ENCODE peak calls at places on chromosomes 2 and 18, in nine cellular contexts. W, J, T, M, I, R, H, U and N are unnamed samples.

GRCh38 chr2:39394427-39395002 is 42.6 kb downstream of the MAP4K3 start:
- DNase-seq in U (no peak), T (no peak), J (no peak), W (no peak), I (no peak), M (peak), R (no peak), H (no peak), N (no peak)

GRCh38 chr2:85187069-85187468 is 53.9 kb downstream of the TCF7L1 start:
- DNase-seq in J (no peak), T (no peak), W (no peak), M (no peak), U (no peak), I (no peak), H (no peak), R (no peak), N (no peak)

GRCh38 chr2:79935771-79936657 is 368.5 kb downstream of the LRRTM1 start:
- DNase-seq in T (no peak), M (peak), U (no peak), J (peak), I (peak), R (peak), W (peak), H (peak), N (peak)

GRCh38 chr2:237059155-237059875 is 26.4 kb upstream of the COPS8 start:
- DNase-seq in U (no peak), J (no peak), H (no peak), R (no peak), T (no peak), M (no peak), W (no peak), I (no peak), N (no peak)

GRCh38 chr2:164675698-164676097 is 54.4 kb upstream of the GRB14 start:
- DNase-seq in W (no peak), U (no peak), H (no peak), M (no peak), J (no peak), R (no peak), I (no peak), T (no peak), N (no peak)

GRCh38 chr2:240340361-240340761 is 95.1 kb upstream of the GPC1 start:
- DNase-seq in I (no peak), R (no peak), U (no peak), T (no peak), H (no peak), J (no peak), M (no peak), W (no peak), N (no peak)

GRCh38 chr2:128488429-128488828 is 169.8 kb upstream of the HS6ST1 start:
- DNase-seq in H (no peak), T (no peak), R (no peak), I (no peak), M (no peak), U (no peak), W (no peak), J (no peak), N (no peak)

GRCh38 chr18:62759704-62760402 is 44.5 kb downstream of the PHLPP1 start:
- DNase-seq in R (no peak), I (peak), J (no peak), W (no peak), H (no peak), M (peak), U (no peak), T (no peak), N (no peak)

GRCh38 chr2:79792097-79792496 is 279.2 kb downstream of the CTNNA2 start:
- DNase-seq in M (no peak), U (no peak), T (no peak), H (no peak), I (no peak), R (no peak), W (no peak), J (no peak), N (no peak)

GRCh38 chr18:57585846-57586242 is 658 bp downstream of the FECH start:
- DNase-seq in I (no peak), U (no peak), T (no peak), J (no peak), W (peak), R (no peak), H (no peak), M (no peak), N (no peak)

GRCh38 chr18:13035249-13035914 is 44.2 kb downstream of the CEP192 start:
- DNase-seq in R (no peak), H (no peak), W (no peak), M (no peak), T (no peak), J (no peak), I (peak), U (no peak), N (no peak)

GRCh38 chr2:165793779-165794519 is at the start of gene GALNT3:
- DNase-seq in W (peak), H (no peak), J (no peak), U (peak), I (no peak), R (peak), M (no peak), T (no peak), N (no peak)

GRCh38 chr2:65311049-65311448 is 83.4 kb downstream of the ACTR2 start:
- DNase-seq in I (no peak), H (no peak), R (no peak), T (no peak), U (no peak), W (no peak), M (no peak), J (no peak), N (no peak)

GRCh38 chr2:119440501-119440870 is 8.8 kb downstream of the TMEM37 start:
- DNase-seq in U (no peak), H (no peak), J (no peak), T (no peak), I (no peak), W (no peak), M (no peak), R (no peak), N (no peak)

GRCh38 chr2:8148260-8148880 is 533.5 kb upstream of the ID2 start:
- DNase-seq in U (no peak), H (no peak), W (no peak), M (peak), I (peak), T (no peak), R (no peak), J (no peak), N (peak)

GRCh38 chr2:187377335-187377734 is 70.7 kb downstream of the CALCRL start:
- DNase-seq in U (no peak), H (no peak), R (no peak), J (no peak), I (no peak), M (no peak), T (no peak), W (no peak), N (no peak)

GRCh38 chr18:2948038-2948437 is 64.9 kb downstream of the LPIN2 start:
- DNase-seq in M (peak), H (no peak), J (no peak), R (no peak), T (no peak), U (no peak), W (no peak), I (peak), N (no peak)

GRCh38 chr2:207926133-207927076 is 98.9 kb downstream of the PLEKHM3 start:
- DNase-seq in I (peak), H (peak), J (no peak), U (peak), T (no peak), W (no peak), R (no peak), M (peak), N (peak)

GRCh38 chr2:48948400-48949110 is 193.0 kb upstream of the LHCGR start:
- DNase-seq in T (no peak), M (no peak), W (no peak), U (no peak), H (no peak), R (no peak), J (no peak), I (no peak), N (no peak)

GRCh38 chr2:3211971-3212362 is 165.7 kb downstream of the EIPR1 start:
- DNase-seq in M (no peak), I (no peak), T (no peak), W (no peak), R (no peak), H (no peak), J (no peak), U (no peak), N (no peak)

GRCh38 chr2:218375212-218375611 is 6.9 kb upstream of the SLC11A1 start:
- DNase-seq in H (no peak), U (no peak), T (no peak), J (no peak), R (no peak), W (no peak), I (no peak), M (peak), N (peak)

GRCh38 chr18:79252904-79253633 is 142.7 kb upstream of the NFATC1 start:
- DNase-seq in U (no peak), R (no peak), J (no peak), T (no peak), I (no peak), H (no peak), M (no peak), W (no peak), N (no peak)

GRCh38 chr2:20966061-20966460 is 77.8 kb downstream of the APOB start:
- DNase-seq in M (no peak), I (no peak), J (no peak), T (no peak), W (no peak), R (no peak), U (no peak), H (no peak), N (no peak)

GRCh38 chr18:53496028-53496427 is 728.4 kb downstream of the MBD2 start:
- DNase-seq in H (no peak), U (no peak), I (no peak), M (no peak), R (no peak), W (no peak), J (no peak), T (no peak), N (no peak)